ENCODE peak calls at places on chromosomes 16 and 17, in ten cellular contexts. I, W, F, K, C, M, U, J, X and L are unnamed samples.

GRCh38 chr17:73591278-73592078 is 52.8 kb downstream of the SDK2 start:
- DNase-seq in M (no peak), U (no peak), X (no peak), F (no peak), J (no peak), K (no peak), C (no peak), W (no peak), I (no peak), L (no peak)

GRCh38 chr17:82351254-82351712 is 7.8 kb upstream of the TEX19 start:
- DNase-seq in X (no peak), K (no peak), I (no peak), M (no peak), C (no peak), J (no peak), W (no peak), F (no peak), U (no peak), L (no peak)

GRCh38 chr17:68697850-68698313 is 96.7 kb upstream of the FAM20A start:
- DNase-seq in K (no peak), F (no peak), I (no peak), J (no peak), W (peak; percentile 43), C (no peak), X (peak; percentile 19), U (no peak), M (no peak), L (no peak)

GRCh38 chr17:76079577-76080206 is 710 bp downstream of the ZACN start:
- DNase-seq in W (peak; percentile 36), M (no peak), X (no peak), K (peak; percentile 88), C (no peak), J (no peak), F (peak; percentile 40), I (peak; percentile 56), U (no peak), L (no peak)

GRCh38 chr17:1629647-1630310 is 1.1 kb upstream of the SLC43A2 start:
- DNase-seq in I (peak; percentile 65), F (peak; percentile 90), X (no peak), J (no peak), M (peak; percentile 68), K (peak; percentile 87), U (peak; percentile 74), W (peak; percentile 66), C (peak; percentile 39), L (no peak)

GRCh38 chr16:68517606-68518161 is 21.4 kb upstream of the ZFP90 start:
- DNase-seq in M (no peak), X (no peak), W (no peak), J (no peak), K (no peak), U (no peak), C (no peak), I (no peak), F (no peak), L (no peak)

GRCh38 chr17:17836818-17837379 is at the start of gene SREBF1:
- DNase-seq in W (peak; percentile 77), U (peak; percentile 60), F (peak; percentile 85), J (no peak), X (no peak), K (peak; percentile 99), I (peak; percentile 74), M (peak; percentile 41), C (peak; percentile 68), L (no peak)

GRCh38 chr17:15392326-15392739 is 50.9 kb upstream of the TEKT3 start:
- DNase-seq in J (no peak), M (no peak), C (no peak), I (no peak), X (peak; percentile 90), F (no peak), U (no peak), W (no peak), K (no peak), L (no peak)

GRCh38 chr17:48023408-48024148 is 14.0 kb downstream of the COPZ2 start:
- DNase-seq in J (peak; percentile 56), X (no peak), C (peak; percentile 90), U (peak; percentile 35), K (peak; percentile 97), F (peak; percentile 93), M (no peak), W (peak; percentile 56), I (peak; percentile 83), L (peak; percentile 66)

GRCh38 chr16:57537596-57538234 is 1.3 kb upstream of the CCDC102A start:
- DNase-seq in I (no peak), J (no peak), X (no peak), W (no peak), U (no peak), M (no peak), C (no peak), K (peak; percentile 17), F (no peak), L (no peak)

GRCh38 chr17:77061711-77062110 is 79.1 kb upstream of the SEC14L1 start:
- DNase-seq in M (no peak), U (no peak), W (no peak), K (no peak), C (no peak), F (no peak), X (no peak), J (peak; percentile 68), I (no peak), L (no peak)